ENCODE peak calls at places on chromosomes 4 and X, in seven cellular contexts. Q is breast epithelium, D is Peyer's patch, V is body of pancreas, I is A549, Y is esophagus squamous epithelium, L is tibial nerve. M is an unnamed sample.
A peak's percentile ranks its signal among the peaks of the same experiment; 100 is the strongest.

GRCh38 chrX:18886344-18887161 is 97.4 kb downstream of the PHKA2 start:
- DNase-seq in V (peak; percentile 68), Y (no peak), Q (peak; percentile 75), L (peak; percentile 51), I (peak; percentile 52), D (peak; percentile 87), M (peak; percentile 90)

GRCh38 chr4:166460769-166461550 is 587.9 kb downstream of the TLL1 start:
- DNase-seq in D (no peak), L (no peak), V (no peak), Y (no peak), I (no peak), Q (no peak), M (no peak)

GRCh38 chr4:47031011-47031678 is at the start of gene GABRB1:
- DNase-seq in Q (no peak), Y (no peak), L (no peak), V (peak; percentile 66), I (no peak), D (peak; percentile 82), M (no peak)

GRCh38 chr4:142519342-142519741 is 326.8 kb downstream of the INPP4B start:
- DNase-seq in V (no peak), Y (no peak), L (no peak), I (no peak), Q (no peak), D (no peak), M (no peak)

GRCh38 chrX:134776844-134777370 is 118.6 kb upstream of the PLAC1 start:
- DNase-seq in Q (no peak), I (no peak), Y (no peak), L (no peak), V (no peak), D (no peak), M (no peak)

GRCh38 chrX:39716802-39717540 is 380.8 kb downstream of the BCOR start:
- DNase-seq in Q (no peak), Y (no peak), D (no peak), V (no peak), I (no peak), L (no peak), M (no peak)

GRCh38 chr4:179509489-179509888 is 2067.3 kb upstream of the AGA start:
- DNase-seq in L (no peak), Y (no peak), I (no peak), D (no peak), Q (no peak), V (no peak), M (no peak)

GRCh38 chrX:110418220-110418856 is 59.7 kb downstream of the RTL9 start:
- DNase-seq in D (no peak), Q (no peak), L (peak; percentile 6), I (peak; percentile 59), Y (no peak), V (peak; percentile 21), M (no peak)

GRCh38 chr4:31530555-31530954 is 810.4 kb downstream of the PCDH7 start:
- DNase-seq in Q (no peak), V (no peak), L (no peak), D (no peak), Y (no peak), I (no peak), M (no peak)

GRCh38 chrX:31527455-31528126 is 455.8 kb upstream of the FTHL17 start:
- DNase-seq in L (no peak), Q (no peak), D (no peak), V (no peak), Y (no peak), I (no peak), M (no peak)

GRCh38 chr4:119517361-119518229 is 111.0 kb downstream of the PDE5A start:
- DNase-seq in V (no peak), D (no peak), Y (no peak), L (no peak), I (no peak), Q (no peak), M (no peak)

GRCh38 chr4:38204317-38205060 is 244.3 kb downstream of the PTTG2 start:
- DNase-seq in V (no peak), L (no peak), Q (no peak), D (no peak), Y (no peak), I (no peak), M (no peak)

GRCh38 chr4:29549308-29549707 is 1170.9 kb upstream of the PCDH7 start:
- DNase-seq in Y (no peak), I (no peak), L (no peak), Q (no peak), V (no peak), D (no peak), M (no peak)

GRCh38 chrX:46978341-46979291 is 66.4 kb downstream of the JADE3 start:
- DNase-seq in I (peak; percentile 51), Q (peak; percentile 40), V (peak; percentile 81), Y (no peak), D (peak; percentile 93), L (peak; percentile 63), M (peak; percentile 89)

GRCh38 chr4:42750831-42751230 is 93.9 kb upstream of the ATP8A1 start:
- DNase-seq in I (no peak), Q (no peak), Y (no peak), V (no peak), D (no peak), L (no peak), M (no peak)

GRCh38 chr4:185017964-185018772 is at the start of gene HELT:
- DNase-seq in I (no peak), Y (no peak), D (no peak), V (no peak), L (no peak), Q (no peak), M (no peak)

GRCh38 chrX:65451663-65452062 is 82.9 kb downstream of the LAS1L start:
- DNase-seq in Q (no peak), V (no peak), D (no peak), I (no peak), Y (no peak), L (no peak), M (no peak)

GRCh38 chr4:100935090-100935489 is 412.2 kb downstream of the PPP3CA start:
- DNase-seq in Y (no peak), D (no peak), Q (no peak), I (peak; percentile 8), V (no peak), L (no peak), M (no peak)

GRCh38 chr4:119211856-119212250 is 660 bp upstream of the USP53 start:
- DNase-seq in D (no peak), Q (peak; percentile 35), V (no peak), I (no peak), Y (no peak), L (no peak), M (no peak)

GRCh38 chr4:107278791-107279481 is 242.8 kb upstream of the DKK2 start:
- DNase-seq in V (no peak), L (no peak), Q (no peak), Y (no peak), I (no peak), D (no peak), M (no peak)

GRCh38 chrX:148620023-148620422 is 119.6 kb downstream of the AFF2 start:
- DNase-seq in I (no peak), L (no peak), Q (no peak), Y (no peak), D (no peak), V (no peak), M (no peak)

GRCh38 chrX:148629435-148629834 is 129.0 kb downstream of the AFF2 start:
- DNase-seq in Y (no peak), V (no peak), Q (no peak), L (no peak), I (no peak), D (no peak), M (no peak)

GRCh38 chrX:148624951-148625350 is 124.5 kb downstream of the AFF2 start:
- DNase-seq in L (no peak), V (no peak), I (no peak), D (no peak), Q (no peak), Y (no peak), M (no peak)
- TF ChIP-seq POLR2A in L (no peak), V (no peak), I (no peak), D (no peak), Q (no peak), Y (no peak), M (no peak)

GRCh38 chr4:55409468-55410171 is 13.9 kb downstream of the TMEM165 start:
- DNase-seq in I (no peak), Q (no peak), Y (no peak), L (no peak), V (no peak), D (peak; percentile 53), M (no peak)
- H3K27ac ChIP-seq in I (no peak overlapping the region), Q (no peak overlapping the region), Y (no peak overlapping the region), L (no peak overlapping the region), V (no peak overlapping the region), D (no peak overlapping the region), M (no peak overlapping the region)

DNA sequence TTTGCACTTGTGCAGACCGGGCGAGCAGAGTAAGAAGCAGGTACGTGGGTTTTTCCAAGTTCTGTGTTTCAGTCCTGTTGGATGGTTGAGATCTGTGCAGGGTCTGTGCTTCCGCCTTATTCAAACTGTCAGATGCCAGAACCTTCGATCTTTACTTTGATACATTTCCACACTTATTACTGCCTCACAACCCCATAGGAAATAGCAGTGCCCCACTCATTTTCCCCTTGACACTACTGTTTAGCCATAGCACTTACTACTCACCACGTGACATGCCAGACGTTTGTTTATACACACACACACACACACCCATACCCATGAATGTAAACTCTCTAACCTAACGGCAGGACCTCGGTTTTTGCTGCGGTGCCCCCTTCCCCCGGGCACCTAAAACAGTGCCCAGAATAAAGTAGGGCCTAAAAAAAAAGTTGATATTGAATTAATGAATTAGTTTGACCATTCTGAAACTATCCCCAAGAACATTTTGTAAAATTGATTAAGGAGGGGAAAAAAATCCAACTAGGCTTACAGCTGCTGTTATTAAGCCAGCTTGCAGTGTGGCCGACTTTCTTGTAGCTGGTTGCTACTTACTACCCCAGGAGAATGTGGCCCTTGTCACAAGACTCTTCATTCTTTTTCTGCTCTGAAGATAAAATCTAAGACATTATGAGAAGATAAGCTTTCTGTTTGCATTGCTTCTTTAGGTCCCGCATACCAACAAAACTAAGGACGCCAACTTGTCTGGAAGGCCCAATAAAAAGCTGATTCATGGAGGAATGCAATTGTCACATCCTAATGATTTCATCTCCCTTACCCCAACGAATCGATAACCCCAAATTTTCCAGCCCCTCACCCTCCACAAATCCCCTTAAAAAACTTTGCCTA is 707 bp upstream of the SEPSECS start:
- DNase-seq in D (no peak), Q (no peak), I (peak; percentile 17), L (peak; percentile 15), Y (no peak), V (no peak), M (no peak)
- TF ChIP-seq POLR2A in D (no peak), Q (no peak), I (no peak), L (peak; percentile 54), Y (no peak), V (peak; percentile 95), M (no peak)

GRCh38 chr4:95362066-95362465 is 186.7 kb downstream of the UNC5C start:
- DNase-seq in V (no peak), L (no peak), I (no peak), Y (no peak), Q (no peak), D (no peak), M (no peak)

GRCh38 chr4:95362906-95363578 is 185.7 kb downstream of the UNC5C start:
- DNase-seq in Y (no peak), V (no peak), Q (no peak), L (no peak), I (no peak), D (no peak), M (no peak)

GRCh38 chr4:95360256-95360903 is 188.4 kb downstream of the UNC5C start:
- DNase-seq in D (no peak), L (no peak), Q (no peak), V (no peak), I (no peak), Y (no peak), M (no peak)

GRCh38 chr4:95360911-95361695 is 187.7 kb downstream of the UNC5C start:
- DNase-seq in Q (no peak), Y (no peak), V (no peak), D (no peak), I (no peak), L (no peak), M (no peak)

GRCh38 chr4:95361696-95361965 is 187.1 kb downstream of the UNC5C start:
- DNase-seq in V (no peak), I (no peak), Y (no peak), Q (no peak), D (no peak), L (no peak), M (no peak)
- H3K27ac ChIP-seq in V (no peak overlapping the region), I (no peak overlapping the region), Y (no peak overlapping the region), Q (no peak overlapping the region), D (no peak overlapping the region), L (no peak overlapping the region), M (no peak overlapping the region)